ENCODE peak calls at places on chromosomes 2 and 18, in four cellular contexts. V is body of pancreas, K is IMR-90, T is kidney. O is an unnamed sample.
A peak's percentile ranks its signal among the peaks of the same experiment; 100 is the strongest.

GRCh38 chr18:62716679-62717058 is 1.3 kb downstream of the PHLPP1 start:
- DNase-seq in V (peak; percentile 50), K (no peak), T (peak; percentile 89), O (peak; percentile 66)

GRCh38 chr2:175228179-175228578 is 46.7 kb upstream of the ATP5MC3 start:
- DNase-seq in V (no peak), K (no peak), T (no peak), O (no peak)

GRCh38 chr2:88950010-88950409 is 258.5 kb downstream of the RPIA start:
- DNase-seq in V (no peak), K (no peak), T (no peak), O (peak; percentile 16)

GRCh38 chr2:211756266-211756665 is 782.3 kb downstream of the ERBB4 start:
- DNase-seq in V (no peak), K (no peak), T (no peak), O (no peak)

GRCh38 chr2:167756427-167756826 is 491.0 kb downstream of the STK39 start:
- DNase-seq in V (no peak), K (peak; percentile 39), T (no peak), O (peak; percentile 43)

GRCh38 chr2:32976409-32977063 is 29.8 kb downstream of the LTBP1 start:
- DNase-seq in V (no peak), K (no peak), T (no peak), O (no peak)

GRCh38 chr18:44654555-44654954 is 26.1 kb upstream of the SETBP1 start:
- DNase-seq in V (no peak), K (peak; percentile 45), T (no peak), O (no peak)

GRCh38 chr2:240820607-240821428 is 799 bp upstream of the KIF1A start:
- DNase-seq in V (no peak), K (no peak), T (no peak), O (peak; percentile 61)

GRCh38 chr2:20443276-20443920 is 3.5 kb upstream of the RHOB start:
- DNase-seq in V (peak; percentile 69), K (peak; percentile 57), T (peak; percentile 86), O (peak; percentile 64)

GRCh38 chr2:216389565-216389964 is 17.3 kb upstream of the MARCHF4 start:
- DNase-seq in V (no peak), K (peak; percentile 36), T (no peak), O (no peak)

GRCh38 chr2:164388511-164388910 is 232.8 kb downstream of the GRB14 start:
- DNase-seq in V (no peak), K (peak; percentile 63), T (no peak), O (peak; percentile 35)

GRCh38 chr2:73260338-73260984 is 23.8 kb downstream of the FBXO41 start:
- DNase-seq in V (peak; percentile 55), K (peak; percentile 43), T (no peak), O (no peak)

GRCh38 chr2:25035537-25036220 is 6.2 kb upstream of the EFR3B start:
- DNase-seq in V (no peak), K (no peak), T (no peak), O (no peak)

GRCh38 chr18:6886931-6887330 is 157.4 kb downstream of the ARHGAP28 start:
- DNase-seq in V (no peak), K (no peak), T (no peak), O (no peak)

GRCh38 chr2:218021536-218022071 is 18.8 kb upstream of the TNS1 start:
- DNase-seq in V (peak; percentile 10), K (no peak), T (peak; percentile 63), O (no peak)

GRCh38 chr2:241564596-241565411 is 6.3 kb downstream of the BOK start:
- DNase-seq in V (no peak), K (no peak), T (peak; percentile 83), O (peak; percentile 60)

GRCh38 chr2:153601812-153602211 is 123.2 kb upstream of the RPRM start:
- DNase-seq in V (no peak), K (no peak), T (no peak), O (no peak)

GRCh38 chr2:43324589-43325447 is 98.4 kb upstream of the ZFP36L2 start:
- DNase-seq in V (no peak), K (no peak), T (no peak), O (no peak)

GRCh38 chr18:73881396-73881795 is 266.2 kb downstream of the FBXO15 start:
- DNase-seq in V (no peak), K (no peak), T (no peak), O (no peak)

GRCh38 chr2:10076511-10076910 is 3.7 kb downstream of the CYS1 start:
- DNase-seq in V (no peak), K (no peak), T (peak; percentile 49), O (no peak)

GRCh38 chr18:10080372-10080771 is 166.6 kb downstream of the VAPA start:
- DNase-seq in V (no peak), K (no peak), T (no peak), O (no peak)

GRCh38 chr18:10074122-10074521 is 160.3 kb downstream of the VAPA start:
- DNase-seq in V (no peak), K (no peak), T (no peak), O (no peak)

GRCh38 chr18:10072659-10073309 is 159.0 kb downstream of the VAPA start:
- DNase-seq in V (no peak), K (peak; percentile 65), T (no peak), O (no peak)

GRCh38 chr18:10078053-10078452 is 164.2 kb downstream of the VAPA start:
- DNase-seq in V (no peak), K (no peak), T (no peak), O (no peak)

DNA sequence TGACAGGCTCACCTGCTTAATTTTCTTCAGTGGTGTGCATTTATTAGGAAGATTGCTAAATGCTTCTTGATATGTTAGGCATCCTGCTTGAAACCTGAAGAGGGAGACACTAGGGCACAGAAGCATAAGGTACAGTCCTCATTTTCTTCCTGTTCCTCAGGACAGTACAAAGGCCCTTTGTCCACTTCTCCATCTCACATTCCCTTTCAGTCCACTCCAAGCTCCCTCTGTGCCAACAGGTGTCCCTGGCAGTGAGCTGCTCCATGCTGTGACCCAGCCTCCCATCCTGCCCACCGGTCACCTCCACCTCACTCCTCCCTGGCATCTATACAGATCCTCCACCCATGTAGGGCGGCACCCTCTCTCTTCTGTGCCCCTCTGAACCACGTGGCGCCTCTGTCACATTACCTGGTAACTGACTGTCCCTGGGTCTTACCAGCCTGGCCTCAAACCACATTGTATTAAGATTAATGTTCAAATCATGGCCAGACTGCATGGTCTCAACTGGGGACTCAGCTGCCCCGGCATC is 162.8 kb downstream of the VAPA start:
- DNase-seq in V (peak; percentile 32), K (no peak), T (no peak), O (no peak)
- TF ChIP-seq CTCF in V (peak; percentile 42), K (no peak), T (no peak), O (peak; percentile 26)

GRCh38 chr2:197158138-197158537 is 152.4 kb downstream of the ANKRD44 start:
- DNase-seq in V (no peak), K (no peak), T (no peak), O (no peak)
- H3K4me1 ChIP-seq in V (peaks cover 5% of the 10 kb centered on the region), K (peaks cover 14% of the 10 kb centered on the region), T (peaks cover 3% of the 10 kb centered on the region), O (peaks cover 8% of the 10 kb centered on the region)

GRCh38 chr2:229416116-229416694 is 145.1 kb upstream of the PID1 start:
- DNase-seq in V (peak; percentile 26), K (peak; percentile 47), T (peak; percentile 87), O (peak; percentile 15)
- TF ChIP-seq CTCF in V (no peak), K (no peak), T (no peak), O (no peak)

DNA sequence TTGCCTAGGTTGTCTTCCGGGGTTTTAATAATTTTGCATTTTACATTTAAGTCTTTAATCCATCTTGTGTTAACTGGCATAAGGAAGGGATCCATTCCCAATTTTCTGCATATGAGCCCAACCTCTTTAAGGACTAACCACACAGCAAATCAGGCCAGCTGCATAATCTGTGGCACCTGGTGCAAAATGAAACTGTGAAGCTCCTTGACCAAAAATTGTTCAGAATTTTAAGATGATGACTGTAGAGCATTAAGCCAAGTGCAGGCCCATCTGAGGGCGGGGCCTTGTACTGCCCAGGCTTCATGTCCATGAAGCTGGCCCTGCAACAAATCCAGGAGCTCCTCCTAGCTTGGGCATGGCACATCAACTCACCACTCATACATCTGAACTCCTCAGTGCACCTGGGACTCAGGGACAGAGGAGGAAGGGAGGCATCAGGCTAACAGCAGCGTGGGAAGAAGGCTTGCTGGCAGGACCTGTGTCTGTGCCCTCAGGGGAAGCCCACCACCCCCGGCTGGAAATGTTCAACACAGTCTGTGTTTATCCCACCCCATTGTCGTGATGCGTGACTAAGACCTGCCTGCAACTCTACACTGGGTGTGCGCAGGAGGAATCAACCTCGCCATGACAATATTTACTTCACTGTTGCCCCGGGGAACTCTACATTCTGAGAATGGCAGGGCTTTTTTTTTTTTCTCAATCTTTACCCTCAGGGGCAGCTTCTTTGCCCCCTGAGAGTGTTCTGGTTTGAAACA is 128.9 kb upstream of the SIX2 start:
- DNase-seq in V (no peak), K (no peak), T (no peak), O (no peak)
- H3K4me1 ChIP-seq in V (no peaks in the 10 kb centered on the region), K (peaks cover 3% of the 10 kb centered on the region), T (no peaks in the 10 kb centered on the region), O (peaks cover 4% of the 10 kb centered on the region)

DNA sequence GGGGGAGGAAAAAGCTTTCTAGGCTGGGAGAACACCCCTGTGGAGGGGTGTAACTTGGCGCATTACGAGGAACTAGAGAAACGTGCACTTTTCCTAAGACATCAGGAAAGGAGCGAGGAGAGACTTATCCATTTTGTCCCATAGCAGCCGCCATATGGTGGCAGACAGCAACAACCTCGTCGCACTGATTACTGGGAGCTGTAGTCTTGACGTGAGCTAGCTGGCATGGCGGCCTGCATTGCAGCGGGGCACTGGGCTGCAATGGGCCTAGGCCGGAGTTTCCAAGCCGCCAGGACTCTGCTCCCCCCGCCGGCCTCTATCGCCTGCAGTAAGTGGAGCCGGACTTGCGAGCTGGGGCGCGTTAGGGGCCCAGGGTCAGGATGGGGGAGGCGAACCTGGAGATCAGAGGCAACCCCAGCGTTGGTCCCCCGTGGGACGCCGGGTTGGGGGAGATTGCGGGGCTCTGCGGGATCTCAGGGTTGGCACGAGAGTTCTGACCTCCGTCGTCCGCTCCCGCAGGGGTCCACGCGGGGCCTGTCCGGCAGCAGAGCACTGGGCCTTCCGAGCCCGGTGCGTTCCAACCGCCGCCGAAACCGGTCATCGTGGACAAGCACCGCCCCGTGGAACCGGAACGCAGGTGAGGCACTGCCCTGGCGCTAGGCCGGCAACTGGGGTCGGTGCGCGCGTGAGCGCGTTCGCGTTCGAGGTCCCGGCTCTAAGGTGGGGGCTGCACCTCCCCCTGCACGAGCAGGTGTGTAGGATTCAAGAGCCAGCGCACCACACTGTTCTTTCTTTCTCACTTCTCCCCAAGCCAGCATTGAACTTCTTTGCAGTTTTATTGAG is at the start of gene MRPL19:
- DNase-seq in V (peak; percentile 86), K (peak; percentile 93), T (peak; percentile 88), O (peak; percentile 96)
- TF ChIP-seq CTCF in V (peak; percentile 5), K (no peak), T (no peak), O (no peak)

DNA sequence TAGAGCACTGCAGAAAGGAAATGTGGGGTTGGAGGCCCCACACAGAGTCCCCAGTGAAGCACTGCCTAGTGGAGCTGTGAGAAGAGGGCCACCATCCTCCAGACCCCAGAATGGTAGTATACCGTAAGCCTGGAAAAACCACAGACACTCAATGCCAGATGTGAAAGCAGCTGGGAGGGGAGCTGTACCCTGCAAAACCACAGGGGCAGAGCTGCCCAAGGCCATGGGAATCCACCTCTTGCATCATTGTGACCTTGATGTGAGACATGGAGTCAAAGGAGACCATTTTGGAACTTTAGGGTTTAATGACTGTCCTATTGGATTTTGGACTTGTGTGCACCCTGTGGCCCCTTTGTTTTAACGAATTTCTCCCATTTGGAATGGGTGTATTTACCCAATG is 75.3 kb upstream of the SERPINE2 start:
- DNase-seq in V (no peak), K (no peak), T (no peak), O (no peak)
- H3K4me1 ChIP-seq in V (no peaks in the 10 kb centered on the region), K (peaks cover 2% of the 10 kb centered on the region), T (no peaks in the 10 kb centered on the region), O (no peaks in the 10 kb centered on the region)

O was measured in A673.